ENCODE peak calls at places on chromosome 6, in eight cellular contexts. One of them, this sample, is unnamed.
A peak's percentile ranks its signal among the peaks of the same experiment; 100 is the strongest.

GRCh38 chr6:15440040-15440439 is 194.2 kb downstream of the JARID2 start:
- DNase-seq in lower lobe of right lung: no peak
- DNase-seq in Peyer's patch: no peak
- DNase-seq in NB4: no peak
- DNase-seq in GM10248: no peak
- DNase-seq in GM13976: no peak
- DNase-seq in osteocyte: no peak
- DNase-seq in AG04450: no peak
- DNase-seq in this sample: no peak

GRCh38 chr6:29632789-29633531 is at the start of gene GABBR1:
- DNase-seq in lower lobe of right lung: peak; percentile 89
- DNase-seq in Peyer's patch: peak; percentile 90
- DNase-seq in NB4: peak; percentile 30
- DNase-seq in GM10248: peak; percentile 93
- DNase-seq in GM13976: peak; percentile 96
- DNase-seq in osteocyte: peak; percentile 96
- DNase-seq in AG04450: peak; percentile 63
- DNase-seq in this sample: peak; percentile 49

GRCh38 chr6:7421066-7421465 is 31.5 kb downstream of the RIOK1 start:
- DNase-seq in lower lobe of right lung: no peak
- DNase-seq in Peyer's patch: no peak
- DNase-seq in NB4: no peak
- DNase-seq in GM10248: no peak
- DNase-seq in GM13976: no peak
- DNase-seq in osteocyte: no peak
- DNase-seq in AG04450: no peak
- DNase-seq in this sample: no peak

GRCh38 chr6:112571486-112571885 is 224.4 kb downstream of the RFPL4B start:
- DNase-seq in lower lobe of right lung: no peak
- DNase-seq in Peyer's patch: no peak
- DNase-seq in NB4: no peak
- DNase-seq in GM10248: no peak
- DNase-seq in GM13976: no peak
- DNase-seq in osteocyte: no peak
- DNase-seq in AG04450: no peak
- DNase-seq in this sample: peak; percentile 80

GRCh38 chr6:53011993-53012392 is 16.9 kb upstream of the GSTA4 start:
- DNase-seq in lower lobe of right lung: no peak
- DNase-seq in Peyer's patch: no peak
- DNase-seq in NB4: no peak
- DNase-seq in GM10248: no peak
- DNase-seq in GM13976: no peak
- DNase-seq in osteocyte: no peak
- DNase-seq in AG04450: no peak
- DNase-seq in this sample: no peak

GRCh38 chr6:168097621-168098430 is 18.8 kb upstream of the FRMD1 start:
- DNase-seq in lower lobe of right lung: peak; percentile 14
- DNase-seq in Peyer's patch: no peak
- DNase-seq in NB4: no peak
- DNase-seq in GM10248: no peak
- DNase-seq in GM13976: no peak
- DNase-seq in osteocyte: no peak
- DNase-seq in AG04450: no peak
- DNase-seq in this sample: no peak

GRCh38 chr6:144087789-144088426 is 7.5 kb downstream of the SF3B5 start:
- DNase-seq in lower lobe of right lung: no peak
- DNase-seq in Peyer's patch: no peak
- DNase-seq in NB4: no peak
- DNase-seq in GM10248: no peak
- DNase-seq in GM13976: no peak
- DNase-seq in osteocyte: no peak
- DNase-seq in AG04450: no peak
- DNase-seq in this sample: no peak

GRCh38 chr6:124434416-124434815 is 527.8 kb upstream of the RNF217 start:
- DNase-seq in lower lobe of right lung: no peak
- DNase-seq in Peyer's patch: no peak
- DNase-seq in NB4: no peak
- DNase-seq in GM10248: no peak
- DNase-seq in GM13976: no peak
- DNase-seq in osteocyte: no peak
- DNase-seq in AG04450: no peak
- DNase-seq in this sample: no peak

GRCh38 chr6:135673671-135674309 is 176.2 kb upstream of the AHI1 start:
- DNase-seq in lower lobe of right lung: no peak
- DNase-seq in Peyer's patch: no peak
- DNase-seq in NB4: no peak
- DNase-seq in GM10248: no peak
- DNase-seq in GM13976: no peak
- DNase-seq in osteocyte: no peak
- DNase-seq in AG04450: no peak
- DNase-seq in this sample: no peak

GRCh38 chr6:11615214-11615602 is 77.7 kb downstream of the TMEM170B start:
- DNase-seq in lower lobe of right lung: no peak
- DNase-seq in Peyer's patch: no peak
- DNase-seq in NB4: no peak
- DNase-seq in GM10248: no peak
- DNase-seq in GM13976: no peak
- DNase-seq in osteocyte: no peak
- DNase-seq in AG04450: no peak
- DNase-seq in this sample: no peak

GRCh38 chr6:31042801-31043200 is 32.5 kb downstream of the MUC22 start:
- DNase-seq in lower lobe of right lung: peak; percentile 54
- DNase-seq in Peyer's patch: peak; percentile 58
- DNase-seq in NB4: peak; percentile 30
- DNase-seq in GM10248: peak; percentile 39
- DNase-seq in GM13976: peak; percentile 42
- DNase-seq in osteocyte: no peak
- DNase-seq in AG04450: no peak
- DNase-seq in this sample: no peak

DNA sequence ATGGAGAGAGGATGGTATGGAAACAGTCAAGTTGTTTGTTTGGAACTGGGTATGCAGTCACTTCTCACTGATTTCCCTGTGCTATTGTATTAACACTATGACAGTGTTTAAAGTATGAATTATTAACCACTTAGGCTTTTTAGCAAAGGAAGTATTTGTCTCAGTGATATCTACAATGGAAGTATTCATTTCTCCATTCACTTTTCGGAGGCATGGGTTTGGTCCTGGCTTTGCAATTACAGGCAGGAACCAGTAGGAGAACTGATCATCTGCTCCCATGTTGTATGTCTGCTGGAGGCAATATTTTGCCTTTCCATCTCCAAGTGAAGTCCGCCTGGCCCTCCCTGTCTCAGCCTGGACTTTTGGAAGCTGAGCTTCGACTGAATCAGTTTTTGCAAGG is 30.6 kb upstream of the EXOC2 start:
- DNase-seq in lower lobe of right lung: no peak
- DNase-seq in Peyer's patch: no peak
- DNase-seq in NB4: peak; percentile 10
- DNase-seq in GM10248: no peak
- DNase-seq in GM13976: no peak
- DNase-seq in osteocyte: no peak
- DNase-seq in AG04450: no peak
- DNase-seq in this sample: no peak
- TF ChIP-seq CTCF in lower lobe of right lung: no peak
- TF ChIP-seq CTCF in Peyer's patch: peak; percentile 5
- TF ChIP-seq CTCF in NB4: peak; percentile 25
- TF ChIP-seq CTCF in GM10248: no peak
- TF ChIP-seq CTCF in GM13976: no peak
- TF ChIP-seq CTCF in osteocyte: no peak
- TF ChIP-seq CTCF in AG04450: peak; percentile 30
- TF ChIP-seq CTCF in this sample: peak; percentile 35

GRCh38 chr6:126955621-126956020 is 162.8 kb upstream of the RSPO3 start:
- DNase-seq in lower lobe of right lung: no peak
- DNase-seq in Peyer's patch: no peak
- DNase-seq in NB4: no peak
- DNase-seq in GM10248: no peak
- DNase-seq in GM13976: no peak
- DNase-seq in osteocyte: no peak
- DNase-seq in AG04450: no peak
- DNase-seq in this sample: no peak
- TF ChIP-seq CTCF in lower lobe of right lung: no peak
- TF ChIP-seq CTCF in Peyer's patch: no peak
- TF ChIP-seq CTCF in NB4: no peak
- TF ChIP-seq CTCF in GM10248: no peak
- TF ChIP-seq CTCF in GM13976: no peak
- TF ChIP-seq CTCF in osteocyte: no peak
- TF ChIP-seq CTCF in AG04450: no peak
- TF ChIP-seq CTCF in this sample: no peak

DNA sequence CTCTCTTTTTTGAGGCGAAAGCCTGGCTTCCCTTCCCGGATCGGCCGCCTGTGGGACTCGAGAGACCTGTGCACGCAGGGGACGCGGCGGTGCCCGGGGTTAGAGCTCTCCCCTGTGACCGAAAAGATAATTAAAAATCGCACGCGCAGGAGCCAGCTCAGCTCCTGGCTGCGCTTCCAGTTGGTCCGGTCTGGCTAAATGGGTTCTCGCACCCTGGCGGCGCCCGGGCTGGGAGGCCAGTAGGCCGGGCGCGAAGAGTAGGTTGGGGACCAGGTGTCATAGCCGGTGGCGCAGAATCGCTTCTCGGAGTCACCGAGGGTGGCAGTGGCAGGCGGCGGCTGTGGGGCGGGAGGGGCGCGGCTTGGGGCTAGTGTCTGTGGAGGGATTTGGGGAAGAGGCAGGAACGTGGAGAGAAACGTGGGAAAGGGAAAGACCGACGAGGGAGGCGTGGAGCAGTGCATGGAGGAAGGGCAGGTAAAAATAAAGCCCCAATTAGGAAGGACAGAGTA is 41.9 kb upstream of the SUPT3H start:
- DNase-seq in lower lobe of right lung: peak; percentile 83
- DNase-seq in Peyer's patch: peak; percentile 82
- DNase-seq in NB4: peak; percentile 89
- DNase-seq in GM10248: peak; percentile 39
- DNase-seq in GM13976: peak; percentile 43
- DNase-seq in osteocyte: peak; percentile 85
- DNase-seq in AG04450: no peak
- DNase-seq in this sample: no peak
- TF ChIP-seq CTCF in lower lobe of right lung: peak; percentile 36
- TF ChIP-seq CTCF in Peyer's patch: peak; percentile 46
- TF ChIP-seq CTCF in NB4: peak; percentile 20
- TF ChIP-seq CTCF in GM10248: peak; percentile 41
- TF ChIP-seq CTCF in GM13976: peak; percentile 42
- TF ChIP-seq CTCF in osteocyte: peak; percentile 45
- TF ChIP-seq CTCF in AG04450: peak; percentile 37
- TF ChIP-seq CTCF in this sample: no peak

GRCh38 chr6:149027484-149027883 is 280.7 kb downstream of the UST start:
- DNase-seq in lower lobe of right lung: no peak
- DNase-seq in Peyer's patch: no peak
- DNase-seq in NB4: no peak
- DNase-seq in GM10248: no peak
- DNase-seq in GM13976: no peak
- DNase-seq in osteocyte: no peak
- DNase-seq in AG04450: no peak
- DNase-seq in this sample: no peak

GRCh38 chr6:149024361-149024760 is 277.5 kb downstream of the UST start:
- DNase-seq in lower lobe of right lung: no peak
- DNase-seq in Peyer's patch: no peak
- DNase-seq in NB4: no peak
- DNase-seq in GM10248: no peak
- DNase-seq in GM13976: no peak
- DNase-seq in osteocyte: no peak
- DNase-seq in AG04450: no peak
- DNase-seq in this sample: no peak

GRCh38 chr6:149025061-149025460 is 278.2 kb downstream of the UST start:
- DNase-seq in lower lobe of right lung: no peak
- DNase-seq in Peyer's patch: no peak
- DNase-seq in NB4: no peak
- DNase-seq in GM10248: no peak
- DNase-seq in GM13976: no peak
- DNase-seq in osteocyte: no peak
- DNase-seq in AG04450: no peak
- DNase-seq in this sample: no peak

GRCh38 chr6:149028767-149029405 is 282.1 kb downstream of the UST start:
- DNase-seq in lower lobe of right lung: no peak
- DNase-seq in Peyer's patch: peak; percentile 77
- DNase-seq in NB4: peak; percentile 91
- DNase-seq in GM10248: peak; percentile 59
- DNase-seq in GM13976: peak; percentile 59
- DNase-seq in osteocyte: no peak
- DNase-seq in AG04450: peak; percentile 87
- DNase-seq in this sample: peak; percentile 96

DNA sequence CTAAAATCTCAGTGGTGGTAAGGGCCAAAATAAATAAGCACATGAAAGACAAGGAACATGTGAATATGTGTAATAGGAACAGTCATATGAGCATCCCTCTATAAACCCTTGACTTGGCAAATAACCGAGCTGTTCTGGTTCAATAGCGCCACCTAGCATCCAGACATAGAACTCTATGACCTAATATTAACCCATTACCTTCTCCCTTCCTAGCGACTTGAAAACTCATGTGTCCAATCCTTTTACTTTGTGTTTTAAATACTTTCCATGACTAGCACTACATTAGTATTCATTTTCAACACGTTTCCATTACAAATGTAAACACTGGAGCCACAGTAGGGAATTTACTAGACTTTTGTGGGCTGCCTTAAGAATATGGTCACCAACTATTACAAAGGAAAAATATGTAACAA is 279.7 kb downstream of the UST start:
- DNase-seq in lower lobe of right lung: no peak
- DNase-seq in Peyer's patch: no peak
- DNase-seq in NB4: peak; percentile 75
- DNase-seq in GM10248: no peak
- DNase-seq in GM13976: no peak
- DNase-seq in osteocyte: no peak
- DNase-seq in AG04450: peak; percentile 92
- DNase-seq in this sample: peak; percentile 91
- TF ChIP-seq CTCF in lower lobe of right lung: peak; percentile 40
- TF ChIP-seq CTCF in Peyer's patch: peak; percentile 28
- TF ChIP-seq CTCF in NB4: peak; percentile 56
- TF ChIP-seq CTCF in GM10248: peak; percentile 39
- TF ChIP-seq CTCF in GM13976: peak; percentile 27
- TF ChIP-seq CTCF in osteocyte: peak; percentile 78
- TF ChIP-seq CTCF in AG04450: peak; percentile 78
- TF ChIP-seq CTCF in this sample: peak; percentile 61